ENCODE peak calls at places on chromosomes 3 and 15, in four cellular contexts. One of them, this sample, is unnamed.

GRCh38 chr3:1529666-1530065 is 436.8 kb downstream of the CNTN6 start:
- DNase-seq in right lobe of liver: no peak
- DNase-seq in right atrium auricular region: no peak
- DNase-seq in testis: no peak
- DNase-seq in this sample: no peak

GRCh38 chr3:171772427-171773056 is 37.7 kb downstream of the PLD1 start:
- DNase-seq in right atrium auricular region: no peak
- DNase-seq in testis: peak; percentile 82
- DNase-seq in right lobe of liver: no peak
- DNase-seq in this sample: peak; percentile 87

GRCh38 chr3:141280086-141280485 is 48.5 kb downstream of the PXYLP1 start:
- DNase-seq in testis: no peak
- DNase-seq in right lobe of liver: no peak
- DNase-seq in right atrium auricular region: peak; percentile 23
- DNase-seq in this sample: no peak

GRCh38 chr3:14082108-14082657 is 42.5 kb downstream of the CHCHD4 start:
- DNase-seq in right atrium auricular region: no peak
- DNase-seq in testis: no peak
- DNase-seq in right lobe of liver: no peak
- DNase-seq in this sample: no peak

GRCh38 chr3:72938471-72939265 is 50.8 kb downstream of the GXYLT2 start:
- DNase-seq in right atrium auricular region: peak; percentile 87
- DNase-seq in right lobe of liver: no peak
- DNase-seq in testis: peak; percentile 81
- DNase-seq in this sample: peak; percentile 66

GRCh38 chr3:77392181-77392580 is 352.3 kb downstream of the ROBO2 start:
- DNase-seq in right lobe of liver: no peak
- DNase-seq in right atrium auricular region: no peak
- DNase-seq in testis: no peak
- DNase-seq in this sample: no peak

GRCh38 chr3:133734305-133734704 is 11.9 kb upstream of the TF start:
- DNase-seq in testis: no peak
- DNase-seq in right lobe of liver: no peak
- DNase-seq in right atrium auricular region: no peak
- DNase-seq in this sample: no peak

GRCh38 chr3:195032106-195032759 is 238.7 kb downstream of the XXYLT1 start:
- DNase-seq in testis: no peak
- DNase-seq in right atrium auricular region: no peak
- DNase-seq in right lobe of liver: no peak
- DNase-seq in this sample: peak; percentile 46

GRCh38 chr3:195162033-195162669 is 108.8 kb downstream of the XXYLT1 start:
- DNase-seq in right lobe of liver: no peak
- DNase-seq in right atrium auricular region: no peak
- DNase-seq in testis: no peak
- DNase-seq in this sample: no peak

GRCh38 chr15:67744331-67745058 is 80.8 kb upstream of the SKOR1 start:
- DNase-seq in right atrium auricular region: no peak
- DNase-seq in right lobe of liver: no peak
- DNase-seq in testis: no peak
- DNase-seq in this sample: no peak

GRCh38 chr3:73765878-73766564 is 141.3 kb upstream of the PDZRN3 start:
- DNase-seq in right atrium auricular region: no peak
- DNase-seq in testis: no peak
- DNase-seq in right lobe of liver: no peak
- DNase-seq in this sample: no peak

GRCh38 chr3:55718475-55718874 is 231.4 kb upstream of the WNT5A start:
- DNase-seq in testis: peak; percentile 33
- DNase-seq in right atrium auricular region: no peak
- DNase-seq in right lobe of liver: no peak
- DNase-seq in this sample: no peak

GRCh38 chr15:65079580-65079979 is 3.0 kb downstream of the KBTBD13 start:
- DNase-seq in right atrium auricular region: no peak
- DNase-seq in testis: no peak
- DNase-seq in right lobe of liver: no peak
- DNase-seq in this sample: no peak

GRCh38 chr3:69536306-69537020 is 150.6 kb upstream of the FRMD4B start:
- DNase-seq in testis: no peak
- DNase-seq in right lobe of liver: no peak
- DNase-seq in right atrium auricular region: no peak
- DNase-seq in this sample: peak; percentile 52

GRCh38 chr3:87696276-87697013 is 362.4 kb downstream of the CGGBP1 start:
- DNase-seq in right atrium auricular region: no peak
- DNase-seq in testis: no peak
- DNase-seq in right lobe of liver: no peak
- DNase-seq in this sample: peak; percentile 47

GRCh38 chr3:153060346-153060745 is 101.7 kb upstream of the RAP2B start:
- DNase-seq in right lobe of liver: no peak
- DNase-seq in right atrium auricular region: no peak
- DNase-seq in testis: no peak
- DNase-seq in this sample: no peak

GRCh38 chr3:170907519-170908234 is 760 bp downstream of the EIF5A2 start:
- DNase-seq in right lobe of liver: no peak
- DNase-seq in right atrium auricular region: no peak
- DNase-seq in testis: peak; percentile 17
- DNase-seq in this sample: peak; percentile 58

GRCh38 chr3:81245043-81245442 is 516.4 kb downstream of the GBE1 start:
- DNase-seq in right atrium auricular region: no peak
- DNase-seq in right lobe of liver: no peak
- DNase-seq in testis: no peak
- DNase-seq in this sample: no peak

GRCh38 chr15:38389924-38390542 is 63.9 kb upstream of the FAM98B start:
- DNase-seq in right lobe of liver: peak; percentile 57
- DNase-seq in right atrium auricular region: peak; percentile 82
- DNase-seq in testis: peak; percentile 80
- DNase-seq in this sample: peak; percentile 90

GRCh38 chr3:68057637-68058320 is 403.4 kb upstream of the SUCLG2 start:
- DNase-seq in right lobe of liver: no peak
- DNase-seq in right atrium auricular region: no peak
- DNase-seq in testis: no peak
- DNase-seq in this sample: no peak

GRCh38 chr3:50189989-50190388 is 1.4 kb upstream of the GNAT1 start:
- DNase-seq in right atrium auricular region: no peak
- DNase-seq in right lobe of liver: no peak
- DNase-seq in testis: no peak
- DNase-seq in this sample: no peak

GRCh38 chr3:179347108-179347382 is 464 bp upstream of the MFN1 start:
- DNase-seq in right atrium auricular region: no peak
- DNase-seq in testis: no peak
- DNase-seq in right lobe of liver: no peak
- DNase-seq in this sample: no peak

GRCh38 chr15:25022233-25022632 is 67.4 kb downstream of the SNRPN start:
- DNase-seq in right lobe of liver: no peak
- DNase-seq in right atrium auricular region: no peak
- DNase-seq in testis: no peak
- DNase-seq in this sample: no peak

GRCh38 chr3:71510485-71510884 is 73.0 kb downstream of the FOXP1 start:
- DNase-seq in right lobe of liver: no peak
- DNase-seq in testis: no peak
- DNase-seq in right atrium auricular region: no peak
- DNase-seq in this sample: peak; percentile 55

GRCh38 chr15:98809273-98809672 is 160.9 kb downstream of the IGF1R start:
- DNase-seq in right lobe of liver: no peak
- DNase-seq in testis: no peak
- DNase-seq in right atrium auricular region: no peak
- DNase-seq in this sample: peak; percentile 31

GRCh38 chr3:65960087-65960486 is 78.6 kb downstream of the MAGI1 start:
- DNase-seq in right atrium auricular region: no peak
- DNase-seq in testis: no peak
- DNase-seq in right lobe of liver: no peak
- DNase-seq in this sample: no peak

GRCh38 chr3:178767558-178767957 is 231.3 kb downstream of the KCNMB2 start:
- DNase-seq in right atrium auricular region: no peak
- DNase-seq in testis: no peak
- DNase-seq in right lobe of liver: no peak
- DNase-seq in this sample: no peak

GRCh38 chr15:74841761-74842385 is 1.1 kb downstream of the ULK3 start:
- DNase-seq in right lobe of liver: no peak
- DNase-seq in testis: no peak
- DNase-seq in right atrium auricular region: no peak
- DNase-seq in this sample: no peak

GRCh38 chr3:179464296-179465092 is 13.2 kb upstream of the GNB4 start:
- DNase-seq in right atrium auricular region: no peak
- DNase-seq in right lobe of liver: no peak
- DNase-seq in testis: no peak
- DNase-seq in this sample: no peak

GRCh38 chr3:113838631-113839209 is at the start of gene GRAMD1C:
- DNase-seq in testis: peak; percentile 95
- DNase-seq in right atrium auricular region: peak; percentile 79
- DNase-seq in right lobe of liver: peak; percentile 93
- DNase-seq in this sample: peak; percentile 95

GRCh38 chr15:22904736-22905135 is 66.3 kb downstream of the NIPA2 start:
- DNase-seq in right lobe of liver: no peak
- DNase-seq in testis: peak; percentile 46
- DNase-seq in right atrium auricular region: no peak
- DNase-seq in this sample: no peak

GRCh38 chr15:60972301-60972700 is 256.8 kb downstream of the RORA start:
- DNase-seq in right atrium auricular region: no peak
- DNase-seq in right lobe of liver: no peak
- DNase-seq in testis: no peak
- DNase-seq in this sample: no peak

GRCh38 chr15:65130941-65131340 is 2.7 kb downstream of the PDCD7 start:
- DNase-seq in testis: no peak
- DNase-seq in right atrium auricular region: no peak
- DNase-seq in right lobe of liver: no peak
- DNase-seq in this sample: peak; percentile 65

GRCh38 chr15:50138391-50138790 is 19.4 kb upstream of the ATP8B4 start:
- DNase-seq in right atrium auricular region: no peak
- DNase-seq in testis: no peak
- DNase-seq in right lobe of liver: no peak
- DNase-seq in this sample: no peak

GRCh38 chr3:15241341-15241740 is 35.3 kb downstream of the CAPN7 start:
- DNase-seq in right atrium auricular region: no peak
- DNase-seq in right lobe of liver: no peak
- DNase-seq in testis: peak; percentile 49
- DNase-seq in this sample: peak; percentile 74

GRCh38 chr15:88491158-88491557 is 23.6 kb downstream of the MRPS11 start:
- DNase-seq in right lobe of liver: no peak
- DNase-seq in right atrium auricular region: no peak
- DNase-seq in testis: no peak
- DNase-seq in this sample: no peak

GRCh38 chr3:24494616-24495333 is at the start of gene THRB:
- DNase-seq in right lobe of liver: peak; percentile 86
- DNase-seq in right atrium auricular region: peak; percentile 76
- DNase-seq in testis: peak; percentile 48
- DNase-seq in this sample: peak; percentile 90

GRCh38 chr15:41504751-41505492 is 8.7 kb downstream of the LTK start:
- DNase-seq in testis: no peak
- DNase-seq in right atrium auricular region: no peak
- DNase-seq in right lobe of liver: no peak
- DNase-seq in this sample: no peak
- H3K27me3 ChIP-seq in testis: no peaks in the 10 kb centered on the region
- H3K27me3 ChIP-seq in right atrium auricular region: peaks cover 7% of the 10 kb centered on the region
- H3K27me3 ChIP-seq in right lobe of liver: no peaks in the 10 kb centered on the region
- H3K27me3 ChIP-seq in this sample: peaks cover 96% of the 10 kb centered on the region

DNA sequence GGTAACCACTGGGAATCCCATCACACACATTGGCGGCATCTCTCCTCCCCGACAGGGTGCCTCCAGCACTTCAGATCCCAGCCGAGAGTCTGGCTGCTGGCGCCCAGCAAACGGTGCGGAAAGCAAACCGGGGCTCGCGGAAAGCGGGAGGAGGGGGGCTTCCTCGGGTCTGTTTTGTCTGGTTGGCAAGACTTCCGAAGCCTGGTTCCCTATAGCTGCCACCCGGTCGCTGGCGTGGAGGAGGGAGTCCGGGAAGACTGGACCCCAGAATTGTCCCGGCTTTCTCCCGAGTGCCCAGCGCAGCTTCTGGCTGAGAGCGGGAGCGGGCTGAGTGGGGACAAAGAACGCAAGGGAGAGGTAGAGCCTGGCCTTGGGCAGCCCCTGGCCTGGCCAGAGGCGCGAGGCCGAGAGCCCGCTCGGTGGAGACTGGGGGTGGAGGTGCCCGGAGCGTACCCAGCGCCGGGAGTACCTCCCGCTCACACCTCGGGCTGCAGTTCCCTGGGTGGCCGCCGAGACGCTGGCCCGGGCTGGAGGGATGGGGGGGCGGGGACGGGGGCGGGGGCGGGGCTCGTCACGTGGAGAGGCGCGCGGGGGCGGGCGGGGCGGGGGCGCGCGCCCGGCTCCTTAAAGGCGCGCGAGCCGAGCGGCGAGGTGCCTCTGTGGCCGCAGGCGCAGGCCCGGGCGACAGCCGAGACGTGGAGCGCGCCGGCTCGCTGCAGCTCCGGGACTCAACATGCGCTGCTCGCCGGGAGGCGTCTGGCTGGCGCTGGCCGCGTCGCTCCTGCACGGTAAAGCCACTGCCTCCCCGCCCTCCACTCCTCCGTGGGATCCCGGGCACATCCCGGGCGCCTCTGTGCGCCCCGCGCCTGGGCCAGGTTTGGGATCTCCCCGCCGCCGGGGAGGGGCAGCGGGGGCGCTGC is at the start of gene CHRNA7:
- DNase-seq in right lobe of liver: peak; percentile 68
- DNase-seq in right atrium auricular region: peak; percentile 60
- DNase-seq in testis: peak; percentile 73
- DNase-seq in this sample: peak; percentile 94
- TF ChIP-seq CTCF in right lobe of liver: peak; percentile 10
- TF ChIP-seq CTCF in right atrium auricular region: peak; percentile 13
- TF ChIP-seq CTCF in testis: no peak
- TF ChIP-seq CTCF in this sample: peak; percentile 54

DNA sequence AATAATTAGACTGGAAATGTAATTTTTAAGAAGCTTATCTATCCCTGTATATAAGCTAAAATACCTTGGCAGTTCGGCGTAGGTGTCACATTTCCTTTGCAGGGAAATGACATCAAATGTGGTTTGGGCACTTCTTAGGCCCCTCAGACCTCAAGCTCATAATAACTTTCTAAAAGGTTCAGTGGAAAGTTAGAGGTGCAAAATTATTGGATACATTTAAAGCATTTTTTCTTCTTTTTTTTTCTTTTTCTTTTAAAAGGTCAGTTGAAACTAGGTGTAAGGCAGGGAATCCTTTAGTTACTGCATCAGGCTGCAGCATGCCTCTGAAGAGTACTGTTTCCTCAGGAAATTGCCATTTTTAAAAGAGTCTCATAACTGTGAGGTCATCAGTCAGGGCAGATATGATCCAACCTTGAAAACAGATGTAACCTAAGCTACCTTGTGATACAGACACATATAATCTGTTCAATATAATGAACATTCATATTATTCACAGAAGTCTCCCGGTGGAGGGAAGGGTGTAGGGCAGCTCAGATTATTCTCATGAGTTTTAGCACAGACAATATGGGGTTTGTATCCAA is 4.8 kb downstream of the SACM1L start:
- DNase-seq in right lobe of liver: no peak
- DNase-seq in right atrium auricular region: no peak
- DNase-seq in testis: no peak
- DNase-seq in this sample: no peak
- H3K9me3 ChIP-seq in right lobe of liver: no peaks in the 10 kb centered on the region
- H3K9me3 ChIP-seq in right atrium auricular region: no peaks in the 10 kb centered on the region
- H3K9me3 ChIP-seq in testis: no peaks in the 10 kb centered on the region
- H3K9me3 ChIP-seq in this sample: no peaks in the 10 kb centered on the region

GRCh38 chr3:191592105-191592504 is 131.1 kb downstream of the PYDC2 start:
- DNase-seq in right lobe of liver: no peak
- DNase-seq in right atrium auricular region: no peak
- DNase-seq in testis: no peak
- DNase-seq in this sample: no peak
- H3K27me3 ChIP-seq in right lobe of liver: no peaks in the 10 kb centered on the region
- H3K27me3 ChIP-seq in right atrium auricular region: no peaks in the 10 kb centered on the region
- H3K27me3 ChIP-seq in testis: no peaks in the 10 kb centered on the region
- H3K27me3 ChIP-seq in this sample: no peaks in the 10 kb centered on the region

This sample was measured in endodermal cell.